ENCODE peak calls at places on chromosome 7, in nine cellular contexts. Z, M, T, V, L, S, W, B and O are unnamed samples.

GRCh38 chr7:370775-371118 is 80.8 kb downstream of the FOXL3 start:
- DNase-seq in Z (no peak), M (no peak), T (no peak), V (no peak), L (no peak), S (no peak), W (no peak), B (peak; percentile 6), O (no peak)

GRCh38 chr7:146115665-146116451 is 743 bp upstream of the CNTNAP2 start:
- DNase-seq in Z (peak; percentile 78), M (peak; percentile 57), T (no peak), V (peak; percentile 27), L (peak; percentile 63), S (peak; percentile 86), W (peak; percentile 4), B (peak; percentile 48), O (peak; percentile 87)

GRCh38 chr7:138477581-138477980 is 17.5 kb downstream of the TRIM24 start:
- DNase-seq in Z (no peak), M (no peak), T (no peak), V (no peak), L (no peak), S (no peak), W (no peak), B (no peak), O (no peak)

GRCh38 chr7:151844080-151844827 is 32.7 kb downstream of the PRKAG2 start:
- DNase-seq in Z (peak; percentile 60), M (no peak), T (no peak), V (no peak), L (no peak), S (no peak), W (peak; percentile 30), B (peak; percentile 17), O (no peak)

GRCh38 chr7:92135490-92135889 is 1.2 kb upstream of the CYP51A1 start:
- DNase-seq in Z (peak; percentile 73), M (no peak), T (no peak), V (no peak), L (no peak), S (no peak), W (no peak), B (no peak), O (no peak)

GRCh38 chr7:90645784-90646183 is 49.7 kb downstream of the CDK14 start:
- DNase-seq in Z (peak; percentile 42), M (no peak), T (no peak), V (no peak), L (no peak), S (no peak), W (no peak), B (no peak), O (no peak)

GRCh38 chr7:6320791-6321190 is 48.4 kb upstream of the CYTH3 start:
- DNase-seq in Z (no peak), M (no peak), T (no peak), V (no peak), L (no peak), S (no peak), W (no peak), B (no peak), O (no peak)

GRCh38 chr7:78141533-78142281 is 343.1 kb downstream of the PHTF2 start:
- DNase-seq in Z (peak; percentile 50), M (no peak), T (no peak), V (no peak), L (no peak), S (no peak), W (no peak), B (no peak), O (no peak)

GRCh38 chr7:1669954-1670893 is at the start of gene ELFN1:
- DNase-seq in Z (peak; percentile 54), M (peak; percentile 46), T (peak; percentile 64), V (no peak), L (peak; percentile 52), S (peak; percentile 82), W (no peak), B (peak; percentile 46), O (no peak)

GRCh38 chr7:1672851-1673486 is 2.9 kb downstream of the ELFN1 start:
- DNase-seq in Z (no peak), M (peak; percentile 12), T (peak; percentile 48), V (no peak), L (no peak), S (peak; percentile 63), W (no peak), B (peak; percentile 36), O (no peak)

GRCh38 chr7:1671876-1672451 is 1.9 kb downstream of the ELFN1 start:
- DNase-seq in Z (no peak), M (no peak), T (peak; percentile 51), V (no peak), L (no peak), S (peak; percentile 59), W (no peak), B (peak; percentile 40), O (no peak)

GRCh38 chr7:1669486-1669951 is 558 bp upstream of the ELFN1 start:
- DNase-seq in Z (peak; percentile 25), M (peak; percentile 54), T (peak; percentile 44), V (no peak), L (no peak), S (peak; percentile 70), W (no peak), B (peak; percentile 15), O (no peak)

GRCh38 chr7:1670894-1671875 is 1.1 kb downstream of the ELFN1 start:
- DNase-seq in Z (no peak), M (peak; percentile 42), T (peak; percentile 48), V (no peak), L (no peak), S (peak; percentile 58), W (no peak), B (peak; percentile 41), O (no peak)
- TF ChIP-seq CTCF in Z (no peak), M (no peak), T (no peak), V (no peak), L (no peak), S (no peak), W (no peak), B (no peak), O (no peak)

GRCh38 chr7:119944601-119944972 is 328.4 kb upstream of the KCND2 start:
- DNase-seq in Z (no peak), M (no peak), T (no peak), V (no peak), L (no peak), S (no peak), W (no peak), B (no peak), O (no peak)

GRCh38 chr7:119945822-119946221 is 327.2 kb upstream of the KCND2 start:
- DNase-seq in Z (no peak), M (no peak), T (no peak), V (no peak), L (no peak), S (no peak), W (no peak), B (no peak), O (no peak)

GRCh38 chr7:119949053-119949452 is 323.9 kb upstream of the KCND2 start:
- DNase-seq in Z (no peak), M (no peak), T (no peak), V (no peak), L (no peak), S (no peak), W (no peak), B (no peak), O (no peak)

DNA sequence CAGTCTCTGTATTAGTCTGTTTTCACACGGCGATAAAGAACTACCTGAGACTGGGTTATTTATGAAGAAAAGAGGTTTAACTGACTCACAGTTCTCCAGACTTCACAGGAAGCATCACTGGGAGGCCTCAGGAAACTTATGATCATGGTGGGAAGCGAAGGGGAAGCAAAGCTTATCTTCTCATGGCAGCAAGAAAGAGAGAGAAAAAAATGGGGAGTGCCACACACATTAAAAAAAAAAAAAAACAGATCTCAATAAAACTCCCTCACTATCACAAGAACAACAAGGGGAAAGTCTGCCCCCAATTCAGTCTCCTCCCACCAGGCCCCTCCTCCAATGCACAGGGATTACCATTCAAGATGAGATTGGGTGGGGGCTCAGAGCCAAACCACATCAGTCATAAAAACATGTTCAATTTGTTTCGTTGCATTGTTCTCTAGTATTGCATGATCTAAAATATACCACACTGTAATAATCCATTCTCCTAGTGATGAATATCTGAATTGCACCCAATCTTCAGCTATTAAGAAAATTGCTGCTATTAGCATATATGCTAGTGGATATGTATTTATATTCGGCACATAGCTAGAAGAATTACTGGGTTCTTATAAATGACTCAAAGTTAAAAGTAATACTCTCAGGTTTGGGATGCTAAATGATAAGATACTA is 328.9 kb upstream of the KCND2 start:
- DNase-seq in Z (no peak), M (no peak), T (no peak), V (no peak), L (no peak), S (no peak), W (no peak), B (no peak), O (no peak)
- TF ChIP-seq CTCF in Z (no peak), M (no peak), T (no peak), V (no peak), L (no peak), S (peak; percentile 36), W (no peak), B (no peak), O (no peak)

DNA sequence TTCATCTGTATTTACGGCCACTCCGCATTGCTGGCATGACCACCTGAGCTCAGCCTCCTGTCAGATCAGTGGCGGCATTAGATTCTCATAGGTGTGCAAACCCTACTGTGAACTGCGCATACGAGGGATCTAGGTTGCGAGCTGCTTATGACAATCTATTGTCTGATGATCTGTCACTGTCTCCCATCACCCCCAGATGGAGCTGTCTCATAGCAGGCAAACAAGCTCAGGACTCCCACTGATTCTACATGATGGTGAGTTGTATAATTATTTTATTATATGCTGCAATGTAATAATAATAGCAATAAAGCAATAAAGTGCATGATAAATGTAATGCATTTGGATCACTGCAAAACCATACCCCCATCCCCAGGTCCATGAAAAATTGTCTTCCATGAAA is 1172.9 kb upstream of the AUTS2 start:
- DNase-seq in Z (peak; percentile 35), M (no peak), T (no peak), V (no peak), L (no peak), S (no peak), W (no peak), B (no peak), O (no peak)
- TF ChIP-seq CTCF in Z (peak; percentile 43), M (no peak), T (no peak), V (no peak), L (peak; percentile 31), S (peak; percentile 27), W (no peak), B (peak; percentile 4), O (peak; percentile 45)

GRCh38 chr7:35721288-35721687 is 26.4 kb upstream of the HERPUD2 start:
- DNase-seq in Z (no peak), M (no peak), T (no peak), V (no peak), L (no peak), S (no peak), W (no peak), B (no peak), O (no peak)

GRCh38 chr7:35725280-35725680 is 30.3 kb upstream of the HERPUD2 start:
- DNase-seq in Z (no peak), M (peak; percentile 64), T (no peak), V (peak; percentile 41), L (no peak), S (no peak), W (no peak), B (no peak), O (no peak)

GRCh38 chr7:35722054-35722849 is 27.3 kb upstream of the HERPUD2 start:
- DNase-seq in Z (no peak), M (no peak), T (no peak), V (no peak), L (no peak), S (no peak), W (no peak), B (no peak), O (no peak)

GRCh38 chr7:35720849-35721248 is 25.9 kb upstream of the HERPUD2 start:
- DNase-seq in Z (no peak), M (no peak), T (no peak), V (no peak), L (no peak), S (no peak), W (no peak), B (no peak), O (no peak)

DNA sequence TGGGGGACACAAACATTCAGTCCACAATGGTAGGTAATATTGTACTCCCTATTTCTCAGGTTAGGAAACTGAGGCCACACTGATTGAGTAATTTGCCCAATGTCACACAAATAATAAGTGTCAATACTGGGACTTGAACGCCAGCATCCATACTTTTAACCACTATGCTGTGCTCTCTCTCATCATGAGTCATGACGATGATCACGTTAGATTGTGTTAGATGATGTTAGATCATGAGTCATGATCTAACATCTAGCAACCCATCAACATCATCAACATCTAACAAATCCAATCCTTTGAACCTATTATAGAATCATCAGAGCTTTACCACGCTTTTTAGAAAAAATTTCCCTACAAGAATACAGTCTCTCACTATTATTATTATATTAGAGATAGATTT is 28.1 kb upstream of the HERPUD2 start:
- DNase-seq in Z (no peak), M (no peak), T (no peak), V (no peak), L (no peak), S (no peak), W (peak; percentile 36), B (no peak), O (no peak)
- TF ChIP-seq CTCF in Z (no peak), M (no peak), T (no peak), V (no peak), L (no peak), S (no peak), W (no peak), B (no peak), O (no peak)